ENCODE peak calls at places on chromosomes 3 and 15, in four cellular contexts. One of them, this sample, is unnamed. For H3K4me1 and H3K9me3, the result is how much of the 10 kb centered on the place peaks cover.

GRCh38 chr3:22361465-22361864 is 610.5 kb upstream of the ZNF385D start:
- DNase-seq in prostate gland: no peak
- DNase-seq in osteoblast: no peak
- DNase-seq in HAP-1: no peak
- DNase-seq in this sample: no peak

GRCh38 chr3:181735921-181736320 is 24.2 kb downstream of the SOX2 start:
- DNase-seq in prostate gland: no peak
- DNase-seq in osteoblast: no peak
- DNase-seq in HAP-1: no peak
- DNase-seq in this sample: no peak

GRCh38 chr3:139480585-139480984 is 4.3 kb upstream of the RBP2 start:
- DNase-seq in prostate gland: no peak
- DNase-seq in osteoblast: no peak
- DNase-seq in HAP-1: no peak
- DNase-seq in this sample: no peak

GRCh38 chr3:8840556-8840955 is 71.1 kb upstream of the OXTR start:
- DNase-seq in prostate gland: no peak
- DNase-seq in osteoblast: no peak
- DNase-seq in HAP-1: no peak
- DNase-seq in this sample: no peak

GRCh38 chr15:68234060-68234459 is 4.5 kb upstream of the CLN6 start:
- DNase-seq in prostate gland: peak
- DNase-seq in osteoblast: no peak
- DNase-seq in HAP-1: no peak
- DNase-seq in this sample: peak

GRCh38 chr15:52008698-52009434 is 10.2 kb upstream of the MAPK6 start:
- DNase-seq in prostate gland: peak
- DNase-seq in osteoblast: no peak
- DNase-seq in HAP-1: no peak
- DNase-seq in this sample: no peak

GRCh38 chr3:171827385-171827784 is 15.8 kb upstream of the TMEM212 start:
- DNase-seq in prostate gland: no peak
- DNase-seq in osteoblast: no peak
- DNase-seq in HAP-1: no peak
- DNase-seq in this sample: no peak

GRCh38 chr15:47289667-47290066 is 427.6 kb upstream of the SEMA6D start:
- DNase-seq in prostate gland: no peak
- DNase-seq in osteoblast: no peak
- DNase-seq in HAP-1: no peak
- DNase-seq in this sample: no peak

GRCh38 chr3:126508539-126508938 is 9.0 kb downstream of the UROC1 start:
- DNase-seq in prostate gland: no peak
- DNase-seq in osteoblast: no peak
- DNase-seq in HAP-1: no peak
- DNase-seq in this sample: peak

GRCh38 chr3:172317984-172318383 is 130.3 kb downstream of the GHSR start:
- DNase-seq in prostate gland: no peak
- DNase-seq in osteoblast: peak
- DNase-seq in HAP-1: peak
- DNase-seq in this sample: peak

GRCh38 chr3:41094351-41094750 is 105.0 kb upstream of the CTNNB1 start:
- DNase-seq in prostate gland: no peak
- DNase-seq in osteoblast: no peak
- DNase-seq in HAP-1: no peak
- DNase-seq in this sample: no peak

GRCh38 chr15:91186892-91187644 is 87.0 kb downstream of the SV2B start:
- DNase-seq in prostate gland: no peak
- DNase-seq in osteoblast: no peak
- DNase-seq in HAP-1: peak
- DNase-seq in this sample: peak

GRCh38 chr3:101676219-101676764 is 640 bp downstream of the ZBTB11 start:
- DNase-seq in prostate gland: peak
- DNase-seq in osteoblast: peak
- DNase-seq in HAP-1: peak
- DNase-seq in this sample: peak

GRCh38 chr3:102630531-102630930 is 195.7 kb downstream of the ZPLD1 start:
- DNase-seq in prostate gland: no peak
- DNase-seq in osteoblast: no peak
- DNase-seq in HAP-1: no peak
- DNase-seq in this sample: no peak

GRCh38 chr15:67542462-67543347 is at the start of gene MAP2K5:
- DNase-seq in prostate gland: peak
- DNase-seq in osteoblast: peak
- DNase-seq in HAP-1: peak
- DNase-seq in this sample: peak

GRCh38 chr3:64163755-64164148 is 61.5 kb downstream of the PRICKLE2 start:
- DNase-seq in prostate gland: no peak
- DNase-seq in osteoblast: peak
- DNase-seq in HAP-1: no peak
- DNase-seq in this sample: no peak
- H3K4me1 ChIP-seq in prostate gland: under half
- H3K4me1 ChIP-seq in osteoblast: under half
- H3K4me1 ChIP-seq in HAP-1: under half
- H3K4me1 ChIP-seq in this sample: under half

GRCh38 chr15:85473455-85473854 is 93.1 kb downstream of the AKAP13 start:
- DNase-seq in prostate gland: no peak
- DNase-seq in osteoblast: no peak
- DNase-seq in HAP-1: no peak
- DNase-seq in this sample: no peak

GRCh38 chr15:85475317-85475701 is 94.9 kb downstream of the AKAP13 start:
- DNase-seq in prostate gland: no peak
- DNase-seq in osteoblast: no peak
- DNase-seq in HAP-1: no peak
- DNase-seq in this sample: no peak

GRCh38 chr15:85474700-85475316 is 94.4 kb downstream of the AKAP13 start:
- DNase-seq in prostate gland: no peak
- DNase-seq in osteoblast: no peak
- DNase-seq in HAP-1: no peak
- DNase-seq in this sample: no peak

GRCh38 chr15:85470549-85471271 is 90.3 kb downstream of the AKAP13 start:
- DNase-seq in prostate gland: no peak
- DNase-seq in osteoblast: no peak
- DNase-seq in HAP-1: peak
- DNase-seq in this sample: no peak

DNA sequence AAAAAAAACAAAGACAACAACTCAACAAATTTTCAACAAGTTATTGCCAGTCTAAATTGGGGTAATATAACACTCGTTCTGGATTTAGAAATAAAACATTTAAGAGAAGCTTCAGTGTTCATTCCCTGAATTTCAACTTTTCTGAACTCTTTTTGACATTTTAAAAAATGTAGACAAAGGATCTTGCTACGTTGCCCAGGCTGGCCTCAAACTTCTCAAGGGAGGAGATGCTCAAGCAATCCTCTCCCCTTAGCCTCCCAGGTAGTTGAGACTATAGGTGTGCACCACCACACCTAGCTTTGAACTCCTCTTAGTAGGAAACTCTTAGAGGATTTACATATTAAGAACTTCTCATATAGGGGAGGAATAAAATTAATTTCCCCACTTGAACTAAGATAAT is 91.9 kb downstream of the AKAP13 start:
- DNase-seq in prostate gland: no peak
- DNase-seq in osteoblast: no peak
- DNase-seq in HAP-1: no peak
- DNase-seq in this sample: no peak
- H3K4me3 ChIP-seq in prostate gland: no peak
- H3K4me3 ChIP-seq in osteoblast: no peak
- H3K4me3 ChIP-seq in HAP-1: no peak
- H3K4me3 ChIP-seq in this sample: no peak

DNA sequence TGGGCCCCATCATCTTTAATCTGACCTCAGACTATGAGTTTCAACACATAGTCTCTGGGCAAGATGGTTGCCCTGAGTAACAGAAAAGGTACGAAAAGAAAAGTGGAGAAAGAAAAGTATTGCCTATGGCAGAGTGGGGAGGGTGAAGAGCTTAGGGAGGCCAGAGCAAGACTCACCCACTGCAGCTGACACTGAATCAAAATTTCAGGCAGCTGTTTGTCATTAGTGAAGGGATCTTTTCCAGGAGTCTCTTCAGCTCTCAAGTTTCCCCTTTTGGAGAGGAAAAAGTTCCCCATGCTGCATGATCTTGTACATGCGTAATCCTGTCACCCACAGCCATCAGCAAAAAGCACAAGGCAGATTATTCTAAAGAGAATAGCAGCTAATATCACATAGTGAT is 616.9 kb upstream of the GBE1 start:
- DNase-seq in prostate gland: no peak
- DNase-seq in osteoblast: no peak
- DNase-seq in HAP-1: no peak
- DNase-seq in this sample: peak
- H3K9me3 ChIP-seq in prostate gland: under half
- H3K9me3 ChIP-seq in osteoblast: under half
- H3K9me3 ChIP-seq in HAP-1: under half
- H3K9me3 ChIP-seq in this sample: under half

GRCh38 chr3:156688849-156689452 is 14.6 kb downstream of the TIPARP start:
- DNase-seq in prostate gland: no peak
- DNase-seq in osteoblast: no peak
- DNase-seq in HAP-1: no peak
- DNase-seq in this sample: no peak

GRCh38 chr3:156685198-156685597 is 10.8 kb downstream of the TIPARP start:
- DNase-seq in prostate gland: no peak
- DNase-seq in osteoblast: no peak
- DNase-seq in HAP-1: no peak
- DNase-seq in this sample: no peak

GRCh38 chr3:156685752-156686151 is 11.4 kb downstream of the TIPARP start:
- DNase-seq in prostate gland: no peak
- DNase-seq in osteoblast: no peak
- DNase-seq in HAP-1: no peak
- DNase-seq in this sample: no peak

GRCh38 chr3:156689589-156689988 is 15.2 kb downstream of the TIPARP start:
- DNase-seq in prostate gland: no peak
- DNase-seq in osteoblast: no peak
- DNase-seq in HAP-1: no peak
- DNase-seq in this sample: no peak

DNA sequence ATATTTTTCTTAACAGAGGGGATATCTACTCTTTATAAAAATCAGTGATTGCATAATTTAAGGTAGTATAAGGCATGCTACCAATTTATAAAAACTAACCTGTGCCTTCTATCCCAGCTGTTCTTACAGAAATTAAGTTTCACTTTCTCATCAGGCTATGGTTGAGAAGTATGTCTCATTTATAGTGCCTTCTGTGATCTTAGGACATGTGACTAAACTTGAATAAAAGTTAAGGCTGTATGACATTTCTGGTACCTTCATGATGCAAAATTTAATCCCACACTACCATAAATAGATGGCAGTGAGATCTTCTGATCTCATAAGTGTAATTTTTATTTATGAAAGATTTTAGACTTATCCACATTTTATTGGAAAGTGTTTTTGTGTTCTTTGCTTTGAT is 12.6 kb downstream of the TIPARP start:
- DNase-seq in prostate gland: no peak
- DNase-seq in osteoblast: no peak
- DNase-seq in HAP-1: no peak
- DNase-seq in this sample: no peak
- H3K4me1 ChIP-seq in prostate gland: under half
- H3K4me1 ChIP-seq in osteoblast: half or more
- H3K4me1 ChIP-seq in HAP-1: under half
- H3K4me1 ChIP-seq in this sample: under half

GRCh38 chr3:56890448-56891083 is 88.8 kb upstream of the ARHGEF3 start:
- DNase-seq in prostate gland: no peak
- DNase-seq in osteoblast: no peak
- DNase-seq in HAP-1: no peak
- DNase-seq in this sample: no peak

GRCh38 chr3:56889131-56889530 is 87.4 kb upstream of the ARHGEF3 start:
- DNase-seq in prostate gland: peak
- DNase-seq in osteoblast: no peak
- DNase-seq in HAP-1: no peak
- DNase-seq in this sample: no peak

GRCh38 chr3:56885879-56886647 is 84.3 kb upstream of the ARHGEF3 start:
- DNase-seq in prostate gland: no peak
- DNase-seq in osteoblast: no peak
- DNase-seq in HAP-1: no peak
- DNase-seq in this sample: no peak

GRCh38 chr3:56885461-56885860 is 83.7 kb upstream of the ARHGEF3 start:
- DNase-seq in prostate gland: no peak
- DNase-seq in osteoblast: no peak
- DNase-seq in HAP-1: no peak
- DNase-seq in this sample: peak

DNA sequence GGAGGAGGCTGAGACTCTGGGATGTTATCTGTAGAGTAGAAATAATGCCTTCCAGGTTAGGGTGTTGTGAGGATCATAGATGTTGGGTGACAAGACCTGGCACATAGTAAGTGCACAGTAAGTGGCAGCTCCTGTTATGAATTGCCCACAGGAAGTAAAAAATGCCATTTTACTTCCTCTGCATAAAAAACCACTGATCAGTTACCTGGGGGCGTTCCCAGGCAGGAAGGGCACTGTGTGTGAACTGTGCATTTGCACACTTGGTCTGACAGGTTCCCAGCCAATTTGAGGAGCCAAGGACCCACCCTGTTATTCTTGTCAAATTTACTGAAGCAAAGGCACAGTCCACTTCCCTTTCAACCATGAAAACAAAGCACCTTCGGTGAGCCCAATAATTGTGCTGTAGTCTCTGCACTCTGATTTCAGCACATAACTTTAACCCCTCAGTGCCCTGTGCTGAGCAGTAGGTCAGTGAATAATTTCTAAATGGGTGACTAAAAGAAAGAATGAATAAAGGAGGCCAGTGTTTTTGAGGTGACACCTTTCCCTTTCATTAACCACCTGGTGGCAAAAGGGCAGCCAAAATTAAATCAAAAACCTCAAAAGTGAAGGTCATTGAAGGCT is 85.8 kb upstream of the ARHGEF3 start:
- DNase-seq in prostate gland: no peak
- DNase-seq in osteoblast: no peak
- DNase-seq in HAP-1: no peak
- DNase-seq in this sample: no peak
- H3K4me3 ChIP-seq in prostate gland: no peak
- H3K4me3 ChIP-seq in osteoblast: no peak
- H3K4me3 ChIP-seq in HAP-1: no peak
- H3K4me3 ChIP-seq in this sample: no peak

GRCh38 chr3:44661189-44661588 is 12.7 kb downstream of the ZNF35 start:
- DNase-seq in prostate gland: no peak
- DNase-seq in osteoblast: no peak
- DNase-seq in HAP-1: no peak
- DNase-seq in this sample: no peak
- H3K9me3 ChIP-seq in prostate gland: under half
- H3K9me3 ChIP-seq in osteoblast: under half
- H3K9me3 ChIP-seq in HAP-1: under half
- H3K9me3 ChIP-seq in this sample: under half

This sample was measured in SJCRH30.